ENCODE peak calls at places on chromosomes 2 and 18, in four cellular contexts. B is HepG2, Z is GM12878, O is K562. R is an unnamed sample.

GRCh38 chr2:158718196-158718585 is 76.9 kb upstream of the DAPL1 start:
- DNase-seq in B (no peak), Z (no peak), O (no peak), R (no peak)

GRCh38 chr18:50143295-50143694 is 51.7 kb downstream of the MYO5B start:
- DNase-seq in B (no peak), Z (no peak), O (no peak), R (no peak)

GRCh38 chr2:217848351-217848957 is 154.3 kb downstream of the TNS1 start:
- DNase-seq in B (no peak), Z (no peak), O (no peak), R (no peak)

GRCh38 chr2:140650825-140651224 is 1480.0 kb downstream of the LRP1B start:
- DNase-seq in B (no peak), Z (no peak), O (no peak), R (no peak)

GRCh38 chr2:232668805-232669444 is 28.2 kb upstream of the GIGYF2 start:
- DNase-seq in B (peak; percentile 38), Z (no peak), O (peak; percentile 19), R (no peak)

GRCh38 chr18:63152791-63153190 is 166.8 kb downstream of the BCL2 start:
- DNase-seq in B (no peak), Z (no peak), O (no peak), R (no peak)

GRCh38 chr18:46700026-46700425 is 43.0 kb upstream of the LOXHD1 start:
- DNase-seq in B (no peak), Z (no peak), O (no peak), R (no peak)

GRCh38 chr18:62974388-62974787 is 259.0 kb downstream of the PHLPP1 start:
- DNase-seq in B (no peak), Z (no peak), O (no peak), R (no peak)

GRCh38 chr2:208929489-208929864 is 494.4 kb upstream of the MAP2 start:
- DNase-seq in B (no peak), Z (no peak), O (no peak), R (peak; percentile 3)

GRCh38 chr2:15334650-15335326 is 226.3 kb downstream of the NBAS start:
- DNase-seq in B (no peak), Z (no peak), O (no peak), R (no peak)

GRCh38 chr2:133568172-133568571 is at the start of gene NCKAP5:
- DNase-seq in B (no peak), Z (no peak), O (no peak), R (no peak)

GRCh38 chr2:30738141-30738911 is 68.9 kb downstream of the CAPN13 start:
- DNase-seq in B (no peak), Z (no peak), O (no peak), R (peak; percentile 69)
- H3K4me2 ChIP-seq in B (no peak overlapping the region), Z (no peak overlapping the region), O (no peak overlapping the region), R (no peak overlapping the region)

GRCh38 chr2:202758638-202759037 is 112.9 kb downstream of the ICA1L start:
- DNase-seq in B (no peak), Z (no peak), O (no peak), R (no peak)
- TF ChIP-seq FOXM1 in B (no peak), Z (no peak), O (no peak), R (no peak)

GRCh38 chr2:64137567-64137966 is 6.7 kb downstream of the PELI1 start:
- DNase-seq in B (no peak), Z (no peak), O (peak; percentile 14), R (no peak)
- H3K4me2 ChIP-seq in B (no peak overlapping the region), Z (peak overlapping the region; percentile 87), O (no peak overlapping the region), R (no peak overlapping the region)

DNA sequence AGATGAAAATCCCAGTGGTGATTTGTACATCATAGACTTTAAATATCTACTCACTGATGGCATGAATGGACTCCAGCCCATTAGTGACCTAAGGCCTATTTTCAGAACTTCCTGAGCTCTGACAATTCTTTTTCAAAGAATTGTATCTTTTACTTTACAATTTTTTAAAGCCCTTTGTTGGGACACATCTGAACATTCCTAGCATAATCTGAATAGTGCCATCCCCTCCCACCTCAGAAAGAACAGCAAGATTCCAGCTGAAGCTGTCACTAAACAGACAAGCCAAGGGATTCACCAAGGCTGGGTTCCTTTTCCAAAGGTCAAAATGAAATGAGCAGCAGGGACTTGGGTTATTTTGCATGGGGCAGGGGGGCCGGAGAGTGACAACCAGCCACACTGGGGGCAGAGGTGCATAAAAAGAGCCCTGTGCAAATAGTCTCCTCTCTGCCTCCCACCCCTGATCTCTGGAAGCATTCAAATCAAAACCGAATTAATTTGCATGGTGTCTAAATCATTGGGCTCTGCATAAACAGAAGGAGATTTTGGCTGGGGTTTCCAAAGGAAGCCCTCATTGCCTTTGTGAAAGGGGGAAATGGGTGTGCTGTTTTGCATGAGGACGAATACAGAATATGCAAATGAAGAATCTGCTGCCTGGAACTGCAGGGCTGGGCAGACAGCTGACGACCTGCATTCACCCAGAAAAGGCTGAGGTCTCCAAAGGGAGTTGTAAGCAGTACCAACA is 17.2 kb downstream of the EPHA4 start:
- DNase-seq in B (no peak), Z (peak; percentile 50), O (no peak), R (no peak)
- TF ChIP-seq FOXM1 in B (no peak), Z (no peak), O (no peak), R (no peak)

R was measured in SK-N-SH.